ENCODE peak calls at places on chromosome 20, in eight cellular contexts. R is heart right ventricle; L is CD8-positive, alpha-beta T cell; N is IMR-90; T is MM.1S; K is body of pancreas; H is Peyer's patch; E is brain microvascular endothelial cell. F is an unnamed sample. For H3K27me3, the result is how much of the 10 kb centered on the place peaks cover.

GRCh38 chr20:53283011-53283410 is 310.6 kb downstream of the ZNF217 start:
- DNase-seq in K (no peak), H (no peak), T (no peak), N (no peak), R (no peak), E (no peak), L (no peak), F (no peak)

GRCh38 chr20:51497542-51498467 is 44.7 kb downstream of the NFATC2 start:
- DNase-seq in E (no peak), H (peak), T (no peak), L (peak), N (peak), K (no peak), R (peak), F (no peak)

GRCh38 chr20:9514461-9515210 is at the start of gene LAMP5:
- DNase-seq in T (peak), K (peak), E (peak), R (no peak), H (no peak), L (no peak), N (peak), F (peak)

GRCh38 chr20:50578778-50579165 is 68.6 kb downstream of the PTPN1 start:
- DNase-seq in N (no peak), H (no peak), T (no peak), K (no peak), E (no peak), R (no peak), L (no peak), F (no peak)

GRCh38 chr20:48186915-48187314 is 401.6 kb upstream of the SULF2 start:
- DNase-seq in H (no peak), L (no peak), K (no peak), N (no peak), T (no peak), E (no peak), R (no peak), F (peak)

GRCh38 chr20:47124235-47124717 is 229.6 kb downstream of the EYA2 start:
- DNase-seq in E (no peak), N (no peak), R (no peak), K (no peak), T (no peak), H (no peak), L (no peak), F (peak)

GRCh38 chr20:39264506-39265172 is 302.5 kb downstream of the DHX35 start:
- DNase-seq in N (peak), H (peak), K (peak), R (peak), E (peak), T (peak), L (peak), F (peak)

GRCh38 chr20:51636123-51636522 is 93.6 kb upstream of the NFATC2 start:
- DNase-seq in T (no peak), L (no peak), H (no peak), R (no peak), K (no peak), N (no peak), E (peak), F (peak)

GRCh38 chr20:6994452-6994851 is 227.0 kb downstream of the BMP2 start:
- DNase-seq in L (no peak), E (peak), K (no peak), H (no peak), N (no peak), T (no peak), R (no peak), F (peak)

GRCh38 chr20:9100721-9101120 is 31.8 kb downstream of the PLCB4 start:
- DNase-seq in T (no peak), N (no peak), R (no peak), K (no peak), E (no peak), L (no peak), H (no peak), F (no peak)

GRCh38 chr20:13765868-13766416 is 18.8 kb downstream of the ESF1 start:
- DNase-seq in R (no peak), E (no peak), N (no peak), L (no peak), H (no peak), T (no peak), K (no peak), F (no peak)

GRCh38 chr20:2130668-2131067 is 29.0 kb downstream of the STK35 start:
- DNase-seq in R (no peak), H (no peak), K (no peak), N (no peak), L (no peak), E (no peak), T (no peak), F (no peak)

GRCh38 chr20:39946053-39946810 is 742.8 kb downstream of the MAFB start:
- DNase-seq in H (no peak), K (no peak), R (no peak), L (no peak), N (no peak), T (peak), E (no peak), F (no peak)

GRCh38 chr20:17895641-17896246 is 72.8 kb downstream of the SNX5 start:
- DNase-seq in H (peak), N (peak), K (no peak), L (peak), T (no peak), R (peak), E (peak), F (peak)

GRCh38 chr20:33875055-33875454 is 63.9 kb downstream of the CHMP4B start:
- DNase-seq in N (no peak), L (no peak), T (peak), H (peak), E (no peak), R (no peak), K (no peak), F (no peak)

GRCh38 chr20:7458459-7458858 is 481.8 kb downstream of the HAO1 start:
- DNase-seq in R (no peak), H (no peak), T (no peak), L (no peak), N (no peak), E (no peak), K (no peak), F (no peak)

GRCh38 chr20:49483706-49484101 is 1.2 kb upstream of the KCNB1 start:
- DNase-seq in L (no peak), E (no peak), R (no peak), K (no peak), N (no peak), T (no peak), H (no peak), F (no peak)
- H3K4me3 ChIP-seq in L (no peak), E (no peak), R (peak), K (no peak), N (no peak), T (peak), H (peak), F (no peak)

DNA sequence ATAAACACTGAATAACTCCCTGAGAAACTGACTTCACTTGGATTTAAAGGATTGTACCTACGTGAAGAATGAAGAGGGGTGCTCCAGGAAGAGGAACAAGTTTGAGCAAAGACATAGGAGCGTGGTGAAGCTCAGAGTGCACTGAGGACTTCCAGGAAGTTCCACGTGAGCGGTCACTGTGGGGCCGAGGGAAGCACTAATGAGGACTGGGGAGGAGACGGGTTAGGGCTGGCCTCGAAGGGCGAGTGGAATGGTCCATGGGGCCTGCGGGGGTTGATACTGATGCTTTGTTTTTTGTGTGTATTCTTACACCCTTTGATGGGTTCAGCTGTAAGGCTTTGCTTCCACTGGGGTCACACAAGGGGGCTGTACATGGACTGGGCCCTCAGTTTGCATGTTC is 91.9 kb downstream of the CDH4 start:
- DNase-seq in E (no peak), T (no peak), K (no peak), H (no peak), L (no peak), R (no peak), N (no peak), F (no peak)
- H3K27me3 ChIP-seq in E (under half), T (half or more), K (under half), H (under half), L (under half), R (under half), N (under half), F (under half)

GRCh38 chr20:16100111-16100510 is 473.1 kb downstream of the KIF16B start:
- DNase-seq in T (no peak), R (no peak), K (no peak), N (no peak), E (no peak), H (no peak), L (no peak), F (no peak)

GRCh38 chr20:16098890-16099639 is 474.2 kb downstream of the KIF16B start:
- DNase-seq in N (no peak), R (no peak), K (no peak), E (no peak), T (no peak), H (no peak), L (no peak), F (peak)

GRCh38 chr20:16096756-16097326 is 476.4 kb downstream of the KIF16B start:
- DNase-seq in H (no peak), K (no peak), T (no peak), L (no peak), R (no peak), E (no peak), N (no peak), F (no peak)

GRCh38 chr20:16097788-16098187 is 475.5 kb downstream of the KIF16B start:
- DNase-seq in T (no peak), H (no peak), E (no peak), L (no peak), N (no peak), R (no peak), K (no peak), F (no peak)

DNA sequence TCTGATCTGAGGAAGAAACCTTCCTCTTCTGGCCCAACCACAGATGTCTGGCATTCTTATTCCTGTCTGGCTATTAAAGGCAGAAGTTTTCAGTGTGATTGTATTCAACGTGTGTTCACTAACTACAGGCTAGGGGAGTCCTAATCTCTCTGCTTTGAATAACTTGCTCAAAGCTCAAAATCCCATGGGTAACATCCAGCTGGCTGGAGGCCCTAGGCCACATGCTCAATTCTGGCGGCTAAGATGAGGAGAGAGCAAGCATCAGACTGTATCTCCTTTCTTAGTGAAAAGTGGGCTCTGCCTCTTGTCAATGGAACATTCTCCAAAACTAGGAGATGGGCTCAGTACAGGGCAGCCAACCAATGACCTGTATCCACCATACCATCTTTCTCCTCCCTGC is 478.0 kb downstream of the KIF16B start:
- DNase-seq in K (no peak), E (no peak), N (no peak), L (no peak), R (no peak), H (no peak), T (no peak), F (no peak)
- TF ChIP-seq CTCF in K (no peak), E (no peak), N (no peak), L (no peak), R (no peak), H (no peak), T (no peak), F (no peak)

GRCh38 chr20:11090751-11091150 is 417.0 kb upstream of the JAG1 start:
- DNase-seq in K (no peak), T (no peak), E (no peak), L (no peak), R (no peak), H (no peak), N (no peak), F (no peak)
- H3K4me3 ChIP-seq in K (no peak), T (no peak), E (no peak), L (no peak), R (no peak), H (no peak), N (no peak), F (no peak)

DNA sequence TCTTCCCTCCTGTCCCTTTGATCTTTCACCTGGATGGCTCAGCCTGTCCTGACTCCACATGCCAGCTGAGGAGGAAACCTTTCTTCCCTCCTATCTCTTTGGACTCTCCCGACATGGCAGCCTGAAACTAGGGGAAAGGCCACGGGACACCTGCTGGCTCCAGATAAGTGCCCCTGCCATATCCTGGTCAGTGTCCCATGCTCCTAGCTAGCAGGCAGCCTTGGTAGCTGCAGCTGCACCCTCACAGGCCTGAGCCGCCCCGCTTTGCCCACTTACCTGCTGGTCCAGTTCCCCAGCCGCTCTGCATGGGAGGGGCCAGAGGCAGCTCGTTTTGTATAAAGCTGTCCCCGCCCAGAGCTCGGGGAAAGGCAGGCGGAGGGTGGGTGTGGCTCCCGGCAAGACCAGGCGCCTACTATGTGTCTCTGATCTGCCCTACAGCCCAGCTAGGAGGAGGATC is 7.4 kb upstream of the SLC52A3 start:
- DNase-seq in R (no peak), N (no peak), T (no peak), L (no peak), E (no peak), K (peak), H (no peak), F (peak)
- H3K27me3 ChIP-seq in R (under half), N (under half), T (under half), L (under half), E (under half), K (under half), H (under half), F (under half)

GRCh38 chr20:31572042-31572700 is 32.9 kb upstream of the ID1 start:
- DNase-seq in K (no peak), T (peak), E (no peak), R (no peak), H (no peak), L (no peak), N (no peak), F (no peak)
- TF ChIP-seq CTCF in K (no peak), T (no peak), E (no peak), R (no peak), H (no peak), L (no peak), N (no peak), F (no peak)

GRCh38 chr20:23048283-23049200 is 930 bp downstream of the THBD start:
- DNase-seq in N (peak), L (no peak), T (no peak), K (peak), H (no peak), R (peak), E (no peak), F (peak)
- H3K4me3 ChIP-seq in N (no peak), L (no peak), T (no peak), K (no peak), H (peak), R (peak), E (peak), F (peak)

DNA sequence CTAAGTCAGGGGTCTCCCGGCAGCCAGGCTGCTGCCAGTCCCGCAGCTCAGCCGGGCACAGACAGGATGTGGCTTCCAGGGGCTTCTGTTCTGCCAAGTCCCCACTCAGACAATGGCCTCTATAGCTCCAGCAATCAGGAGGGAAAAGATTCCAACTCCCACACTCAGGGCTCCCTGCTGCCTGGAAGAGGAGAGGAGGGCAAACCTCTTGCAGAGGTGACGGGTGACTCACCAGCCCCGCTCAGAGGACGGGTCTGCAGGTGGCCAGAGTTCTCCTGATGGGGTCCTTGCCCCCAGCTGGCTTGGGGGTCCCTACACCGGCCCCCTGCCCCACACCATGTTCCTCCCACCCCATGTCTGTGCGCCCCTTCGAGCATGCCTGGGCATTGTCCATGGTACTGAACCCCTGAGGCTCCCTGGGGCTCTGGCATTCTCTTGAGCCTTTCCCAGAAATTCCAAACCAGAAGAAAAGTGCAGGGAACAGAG is 32.6 kb downstream of the NTSR1 start:
- DNase-seq in K (no peak), R (no peak), L (no peak), N (no peak), T (no peak), E (no peak), H (no peak), F (no peak)
- H3K27me3 ChIP-seq in K (under half), R (under half), L (under half), N (under half), T (half or more), E (under half), H (under half), F (under half)

GRCh38 chr20:20594171-20594530 is 118.3 kb downstream of the RALGAPA2 start:
- DNase-seq in R (no peak), E (no peak), T (peak), H (no peak), N (peak), K (no peak), L (no peak), F (peak)
- TF ChIP-seq CTCF in R (peak), E (no peak), T (no peak), H (peak), N (peak), K (no peak), L (no peak), F (no peak)

DNA sequence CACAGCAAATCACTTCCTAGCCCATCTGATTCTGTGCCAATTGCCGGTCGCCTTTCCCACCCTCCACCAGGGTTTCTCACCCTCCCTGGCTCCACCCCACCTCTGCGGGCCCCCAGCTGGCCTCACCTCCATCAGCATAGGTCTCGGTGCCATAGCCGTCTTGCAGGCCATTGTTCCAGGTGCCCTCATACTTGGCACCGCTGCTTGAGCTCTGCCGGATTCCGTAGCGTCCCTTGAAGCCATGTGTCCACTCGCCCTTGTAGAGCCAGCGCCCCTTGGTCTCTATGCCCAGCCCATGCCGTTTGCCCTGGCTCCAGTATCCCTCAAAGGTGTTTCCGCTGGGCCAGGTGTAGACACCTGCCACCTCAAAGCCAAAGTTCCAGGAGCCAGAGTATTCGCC is 787 bp downstream of the JPH2 start:
- DNase-seq in H (no peak), T (no peak), L (no peak), R (peak), E (no peak), N (no peak), K (no peak), F (no peak)
- H3K4me3 ChIP-seq in H (peak), T (no peak), L (no peak), R (peak), E (no peak), N (no peak), K (no peak), F (no peak)